ENCODE peak calls at places on chromosomes 3 and 15, in four cellular contexts. F is DND-41; N is naive thymus-derived CD4-positive, alpha-beta T cell; H is OCI-LY7. T is an unnamed sample. For H3K4me1 and H3K36me3, the result is how much of the 10 kb centered on the place peaks cover.

GRCh38 chr3:65114041-65114440 is 426.2 kb upstream of the ADAMTS9 start:
- DNase-seq in F (no peak), N (no peak), H (no peak), T (no peak)

GRCh38 chr3:110623571-110623970 is 448.0 kb upstream of the NECTIN3 start:
- DNase-seq in F (no peak), N (no peak), H (no peak), T (no peak)

GRCh38 chr3:21256932-21257331 is 494.1 kb downstream of the ZNF385D start:
- DNase-seq in F (no peak), N (no peak), H (no peak), T (no peak)

GRCh38 chr3:180018588-180018987 is 18.1 kb downstream of the PEX5L start:
- DNase-seq in F (no peak), N (no peak), H (peak), T (no peak)

GRCh38 chr15:64010719-64011118 is 35.6 kb downstream of the DAPK2 start:
- DNase-seq in F (peak), N (peak), H (peak), T (no peak)

GRCh38 chr3:48186993-48187578 is 1.1 kb downstream of the CDC25A start:
- DNase-seq in F (no peak), N (no peak), H (peak), T (no peak)

GRCh38 chr3:42736531-42736930 is 33.9 kb upstream of the HHATL start:
- DNase-seq in F (no peak), N (no peak), H (no peak), T (no peak)

GRCh38 chr15:59247364-59247763 is 40.7 kb downstream of the LDHAL6B start:
- DNase-seq in F (peak), N (peak), H (peak), T (peak)

GRCh38 chr3:124260206-124260915 is 268.4 kb upstream of the ROPN1 start:
- DNase-seq in F (no peak), N (no peak), H (no peak), T (no peak)

GRCh38 chr3:127689266-127689860 is 16.6 kb downstream of the ABTB1 start:
- DNase-seq in F (no peak), N (no peak), H (no peak), T (no peak)

GRCh38 chr3:184156522-184156955 is 1.4 kb downstream of the DVL3 start:
- DNase-seq in F (peak), N (no peak), H (no peak), T (peak)

GRCh38 chr15:26624128-26624527 is 148.7 kb downstream of the GABRB3 start:
- DNase-seq in F (no peak), N (no peak), H (peak), T (no peak)

GRCh38 chr3:38606561-38606960 is 42.9 kb downstream of the SCN5A start:
- DNase-seq in F (no peak), N (no peak), H (no peak), T (no peak)

GRCh38 chr3:103295974-103296570 is 861.3 kb downstream of the ZPLD1 start:
- DNase-seq in F (no peak), N (no peak), H (peak), T (peak)

GRCh38 chr15:96294766-96295165 is 35.7 kb upstream of the NR2F2 start:
- DNase-seq in F (no peak), N (no peak), H (no peak), T (peak)

GRCh38 chr3:128794067-128794768 is 68.2 kb downstream of the RAB7A start:
- DNase-seq in F (no peak), N (no peak), H (no peak), T (no peak)

GRCh38 chr3:171240504-171240835 is 213.9 kb upstream of the SLC2A2 start:
- DNase-seq in F (no peak), N (no peak), H (no peak), T (no peak)

GRCh38 chr3:13709706-13710105 is 160.8 kb downstream of the FBLN2 start:
- DNase-seq in F (no peak), N (no peak), H (no peak), T (no peak)

GRCh38 chr3:32778389-32778788 is 39.4 kb upstream of the TRIM71 start:
- DNase-seq in F (no peak), N (no peak), H (no peak), T (no peak)

GRCh38 chr15:81195339-81195864 is 1.3 kb upstream of the IL16 start:
- DNase-seq in F (no peak), N (no peak), H (no peak), T (peak)

GRCh38 chr3:56468184-56469106 is at the start of gene ERC2:
- DNase-seq in F (no peak), N (no peak), H (no peak), T (peak)

GRCh38 chr3:111541911-111542483 is at the start of gene CD96:
- DNase-seq in F (peak), N (peak), H (no peak), T (no peak)

GRCh38 chr3:71690222-71690821 is 34.9 kb downstream of the EIF4E3 start:
- DNase-seq in F (no peak), N (no peak), H (no peak), T (peak)

GRCh38 chr15:64911317-64912186 is at the start of gene ANKDD1A:
- DNase-seq in F (peak), N (no peak), H (peak), T (peak)

GRCh38 chr3:79039192-79039591 is 728.6 kb downstream of the ROBO1 start:
- DNase-seq in F (no peak), N (no peak), H (no peak), T (no peak)

GRCh38 chr3:15858547-15859506 is 61.0 kb upstream of the ANKRD28 start:
- DNase-seq in F (peak), N (peak), H (peak), T (peak)

GRCh38 chr15:77944002-77944867 is 133.3 kb downstream of the TBC1D2B start:
- DNase-seq in F (no peak), N (no peak), H (peak), T (peak)

GRCh38 chr3:73405853-73406252 is 218.9 kb downstream of the PDZRN3 start:
- DNase-seq in F (no peak), N (no peak), H (no peak), T (no peak)

GRCh38 chr3:2793987-2794386 is 316.2 kb downstream of the IL5RA start:
- DNase-seq in F (no peak), N (no peak), H (no peak), T (no peak)

GRCh38 chr3:101842245-101842934 is 6.9 kb upstream of the NFKBIZ start:
- DNase-seq in F (no peak), N (no peak), H (no peak), T (no peak)

GRCh38 chr15:36951747-36952247 is 148.6 kb downstream of the MEIS2 start:
- DNase-seq in F (no peak), N (no peak), H (no peak), T (no peak)

GRCh38 chr15:72354496-72354895 is 21.3 kb downstream of the HEXA start:
- DNase-seq in F (no peak), N (no peak), H (no peak), T (no peak)

GRCh38 chr3:37891227-37891626 is 29.5 kb downstream of the CTDSPL start:
- DNase-seq in F (no peak), N (no peak), H (peak), T (no peak)

GRCh38 chr3:154791611-154792010 is 288.5 kb upstream of the MME start:
- DNase-seq in F (no peak), N (no peak), H (no peak), T (no peak)

GRCh38 chr3:169604118-169604517 is 59.4 kb downstream of the MECOM start:
- DNase-seq in F (no peak), N (no peak), H (no peak), T (peak)
- H3K4me3 ChIP-seq in F (no peak), N (no peak), H (no peak), T (no peak)

DNA sequence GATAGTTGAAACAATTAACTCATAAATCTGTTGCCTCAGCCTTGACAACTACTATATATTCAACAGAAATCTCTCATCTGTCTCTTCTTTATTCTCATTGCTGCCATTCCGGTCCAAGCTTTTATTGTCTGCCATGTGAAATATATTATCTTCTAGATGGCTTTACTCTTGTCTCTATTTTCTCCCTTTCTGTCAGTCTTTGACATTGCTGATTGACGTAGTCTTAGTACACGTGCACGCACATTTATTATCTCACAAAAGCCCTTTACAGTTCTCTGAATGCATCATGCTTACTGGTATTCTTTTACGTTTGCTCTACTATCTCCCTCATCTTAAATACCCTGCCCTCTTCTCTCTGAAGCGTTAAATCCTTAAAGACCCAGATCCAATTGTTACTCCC is 5.6 kb downstream of the PDIA3 start:
- DNase-seq in F (no peak), N (no peak), H (no peak), T (peak)
- H3K4me1 ChIP-seq in F (under half), N (under half), H (under half), T (under half)

GRCh38 chr15:73518180-73518862 is 75.4 kb downstream of the REC114 start:
- DNase-seq in F (no peak), N (no peak), H (no peak), T (peak)

GRCh38 chr15:73515520-73515919 is 72.6 kb downstream of the REC114 start:
- DNase-seq in F (no peak), N (no peak), H (no peak), T (no peak)

GRCh38 chr15:73517566-73517965 is 74.6 kb downstream of the REC114 start:
- DNase-seq in F (no peak), N (no peak), H (no peak), T (no peak)

GRCh38 chr15:73522011-73522410 is 79.0 kb downstream of the REC114 start:
- DNase-seq in F (no peak), N (no peak), H (no peak), T (no peak)

DNA sequence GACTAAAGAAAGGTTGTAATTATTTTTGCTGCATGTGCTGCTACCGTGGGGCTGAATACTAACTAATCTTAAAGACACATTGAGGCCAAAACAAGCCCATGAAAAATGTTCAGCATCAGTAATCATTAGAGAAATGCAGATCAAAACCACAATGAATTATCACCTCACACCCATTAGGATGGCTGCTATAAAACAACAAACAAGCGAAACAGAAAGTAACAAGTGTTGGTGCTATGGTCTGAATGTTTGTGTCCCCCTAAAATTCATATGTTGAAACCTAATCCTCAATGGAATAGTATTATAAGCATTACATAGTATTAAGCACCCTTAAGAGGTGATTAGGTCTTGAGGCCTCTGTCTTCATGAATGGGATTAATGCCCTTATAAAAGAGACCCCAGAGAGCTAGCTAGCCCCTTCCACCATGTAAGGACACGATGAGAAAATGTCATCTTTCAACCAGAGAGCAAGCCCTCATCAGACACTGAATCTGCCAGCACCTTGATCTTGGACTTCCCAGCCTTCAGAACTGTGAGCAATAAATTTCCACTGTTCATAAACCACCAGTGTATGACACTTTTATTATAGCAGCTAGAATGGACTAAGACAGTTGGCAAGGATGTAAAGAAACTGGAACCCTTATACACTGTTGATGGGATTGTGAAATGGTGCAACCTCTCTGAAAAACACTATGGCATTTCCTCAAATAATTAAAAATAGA is 76.1 kb downstream of the REC114 start:
- DNase-seq in F (no peak), N (no peak), H (no peak), T (no peak)
- H3K36me3 ChIP-seq in F (under half), N (under half), H (under half), T (under half)

DNA sequence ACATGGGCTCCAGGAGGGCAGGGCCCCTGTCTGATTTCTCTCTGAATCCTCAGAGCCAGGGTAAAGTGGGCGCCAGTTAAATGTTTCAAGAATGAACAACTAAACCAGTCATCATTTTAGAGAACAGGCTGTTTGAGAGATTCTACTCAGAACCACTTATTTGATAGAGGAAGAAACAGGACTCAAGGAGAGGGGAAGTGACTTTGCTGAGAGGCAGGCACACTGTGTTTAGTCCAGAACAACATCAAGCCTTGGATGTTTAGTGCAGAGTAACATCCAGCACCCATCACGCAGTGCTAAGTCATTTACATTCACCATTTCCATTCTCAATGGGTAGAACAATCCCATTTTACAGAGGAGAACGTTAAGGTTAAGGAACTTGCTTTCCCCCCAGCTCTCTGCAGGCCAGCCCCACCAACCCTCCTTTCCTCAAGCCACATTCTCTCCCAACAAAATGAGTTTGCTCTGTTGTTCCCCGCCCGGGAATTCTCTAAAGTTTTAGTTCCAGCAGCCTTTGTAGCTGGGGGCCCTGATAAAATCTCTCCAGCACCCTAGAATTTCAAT is 1.1 kb downstream of the NMNAT3 start:
- DNase-seq in F (no peak), N (no peak), H (no peak), T (no peak)
- H3K4me3 ChIP-seq in F (no peak), N (peak), H (no peak), T (peak)

GRCh38 chr3:119781330-119782198 is at the start of gene NR1I2:
- DNase-seq in F (no peak), N (no peak), H (no peak), T (no peak)

GRCh38 chr3:119783255-119783654 is 1.4 kb downstream of the NR1I2 start:
- DNase-seq in F (no peak), N (no peak), H (no peak), T (no peak)

GRCh38 chr3:119783883-119784282 is 2.0 kb downstream of the NR1I2 start:
- DNase-seq in F (no peak), N (no peak), H (no peak), T (no peak)

GRCh38 chr3:119779731-119780383 is 2.0 kb upstream of the NR1I2 start:
- DNase-seq in F (no peak), N (no peak), H (no peak), T (no peak)

DNA sequence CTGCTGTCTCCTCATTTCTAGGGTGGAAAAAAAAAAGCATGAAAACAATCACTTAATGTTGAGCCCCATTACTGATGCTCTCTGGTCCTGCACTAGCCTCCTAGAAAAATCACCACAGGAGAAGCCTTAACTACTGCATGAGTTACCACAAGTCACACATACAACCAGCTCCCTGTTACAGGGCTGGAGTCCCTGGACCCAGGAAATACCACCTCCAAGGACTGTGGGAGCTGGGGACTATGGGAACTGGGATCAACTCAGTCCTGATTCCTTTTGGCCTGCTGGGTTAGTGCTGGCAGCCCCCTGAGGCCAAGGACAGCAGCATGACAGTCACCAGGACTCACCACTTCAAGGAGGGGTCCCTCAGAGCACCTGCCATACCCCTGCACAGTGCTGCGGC is 534 bp downstream of the NR1I2 start:
- DNase-seq in F (no peak), N (no peak), H (no peak), T (no peak)
- H3K4me1 ChIP-seq in F (under half), N (under half), H (under half), T (under half)

GRCh38 chr3:11624704-11625375 is 18.9 kb downstream of the VGLL4 start:
- DNase-seq in F (peak), N (peak), H (no peak), T (no peak)
- H3K36me3 ChIP-seq in F (under half), N (under half), H (under half), T (under half)

GRCh38 chr3:141388823-141389617 is 20.7 kb downstream of the ZBTB38 start:
- DNase-seq in F (no peak), N (no peak), H (no peak), T (no peak)
- H3K4me3 ChIP-seq in F (no peak), N (peak), H (peak), T (no peak)

GRCh38 chr3:186938716-186939115 is 8.4 kb downstream of the ST6GAL1 start:
- DNase-seq in F (no peak), N (no peak), H (no peak), T (peak)
- H3K4me1 ChIP-seq in F (under half), N (under half), H (half or more), T (under half)

T was measured in HAP-1.